ENCODE peak calls at places on chromosomes 11 and 22, in ten cellular contexts. J, G, V, C, B, K, Z, N, D and E are unnamed samples.

GRCh38 chr11:109223441-109223840 is 198.5 kb upstream of the C11orf87 start:
- DNase-seq in K (no peak), G (no peak), D (no peak), B (no peak), J (no peak), V (no peak), Z (no peak), N (no peak), C (no peak), E (no peak)

GRCh38 chr22:49010086-49010863 is 817.4 kb downstream of the BRD1 start:
- DNase-seq in D (no peak), V (no peak), N (no peak), B (no peak), C (no peak), J (peak; percentile 58), K (no peak), G (no peak), Z (peak; percentile 39), E (no peak)

GRCh38 chr11:113729456-113729855 is 23.3 kb upstream of the TMPRSS5 start:
- DNase-seq in N (no peak), K (no peak), B (no peak), J (no peak), C (no peak), Z (no peak), D (no peak), G (no peak), V (no peak), E (peak; percentile 40)

GRCh38 chr11:20056109-20057054 is 103.9 kb downstream of the DBX1 start:
- DNase-seq in D (no peak), Z (no peak), N (no peak), K (peak; percentile 71), J (no peak), C (no peak), B (peak; percentile 30), G (peak; percentile 37), V (peak; percentile 51), E (peak; percentile 92)

GRCh38 chr11:122202951-122203456 is 87.0 kb upstream of the BLID start:
- DNase-seq in N (peak; percentile 83), D (peak; percentile 63), C (peak; percentile 70), Z (peak; percentile 74), B (peak; percentile 70), J (peak; percentile 81), K (peak; percentile 72), V (peak; percentile 69), G (no peak), E (peak; percentile 83)

GRCh38 chr11:38226684-38227083 is 1628.6 kb upstream of the RAG2 start:
- DNase-seq in B (no peak), D (no peak), V (no peak), J (no peak), G (no peak), Z (no peak), N (no peak), C (no peak), K (peak; percentile 3), E (peak; percentile 30)

GRCh38 chr11:914747-915493 is 4.3 kb upstream of the CHID1 start:
- DNase-seq in J (peak; percentile 79), N (no peak), D (peak; percentile 69), B (peak; percentile 71), K (no peak), V (no peak), Z (peak; percentile 95), G (peak; percentile 9), C (peak; percentile 44), E (no peak)

GRCh38 chr22:20422271-20422958 is 15.2 kb downstream of the SCARF2 start:
- DNase-seq in B (no peak), D (no peak), C (no peak), Z (no peak), V (no peak), K (peak; percentile 66), G (no peak), N (peak; percentile 33), J (peak; percentile 29), E (no peak)

GRCh38 chr11:96267490-96268010 is 75.4 kb downstream of the MAML2 start:
- DNase-seq in J (no peak), C (no peak), Z (no peak), N (no peak), D (no peak), G (no peak), K (no peak), B (no peak), V (no peak), E (no peak)

GRCh38 chr22:35154937-35155387 is 89.0 kb downstream of the ISX start:
- DNase-seq in Z (peak; percentile 59), C (peak; percentile 47), N (peak; percentile 62), J (peak; percentile 68), V (peak; percentile 52), B (peak; percentile 35), G (no peak), D (peak; percentile 42), K (peak; percentile 36), E (peak; percentile 21)

GRCh38 chr11:70020336-70021214 is 57.5 kb upstream of the ANO1 start:
- DNase-seq in V (no peak), J (no peak), D (peak; percentile 68), N (peak; percentile 12), K (peak; percentile 66), G (no peak), Z (peak; percentile 15), C (no peak), B (no peak), E (no peak)

GRCh38 chr11:66857234-66857926 is 516 bp downstream of the LRFN4 start:
- DNase-seq in J (no peak), G (no peak), B (no peak), N (no peak), K (peak; percentile 16), C (no peak), V (no peak), Z (peak; percentile 55), D (peak; percentile 31), E (no peak)

GRCh38 chr22:37742374-37743092 is 45.7 kb downstream of the TRIOBP start:
- DNase-seq in V (no peak), C (no peak), Z (no peak), K (peak; percentile 90), G (no peak), B (peak; percentile 60), N (peak; percentile 88), J (no peak), D (peak; percentile 54), E (peak; percentile 76)

GRCh38 chr22:30373331-30374325 is 13.6 kb downstream of the RNF215 start:
- DNase-seq in D (no peak), J (peak; percentile 53), V (no peak), K (no peak), B (no peak), C (no peak), N (no peak), G (no peak), Z (no peak), E (no peak)

GRCh38 chr11:46472662-46472994 is 81.1 kb upstream of the CHRM4 start:
- DNase-seq in N (no peak), V (peak; percentile 36), K (no peak), D (peak; percentile 36), G (no peak), C (no peak), B (no peak), Z (no peak), J (no peak), E (no peak)

GRCh38 chr22:29302402-29302680 is 4.1 kb upstream of the GAS2L1 start:
- DNase-seq in K (no peak), Z (no peak), B (no peak), V (no peak), G (no peak), C (no peak), J (no peak), D (no peak), N (no peak), E (no peak)

DNA sequence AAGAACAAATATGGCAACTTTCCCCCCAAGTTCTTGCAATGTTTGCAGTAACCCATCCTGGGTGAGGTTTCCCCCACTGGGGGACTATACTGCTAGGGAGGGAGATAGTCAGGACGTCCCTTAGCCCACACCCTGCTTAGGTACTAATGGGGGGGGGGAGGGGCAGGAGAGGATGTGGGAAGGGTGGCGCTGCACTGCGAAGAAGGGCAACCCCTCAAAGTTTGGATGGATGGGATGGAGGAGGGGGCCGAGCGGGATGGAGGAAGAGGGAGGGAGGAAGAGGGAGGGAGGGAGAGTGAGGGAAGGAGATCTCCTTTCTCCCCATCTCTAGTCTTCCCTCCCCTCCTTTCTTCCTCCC is 100.6 kb upstream of the HSD17B12 start:
- DNase-seq in J (no peak), Z (no peak), C (no peak), B (no peak), N (no peak), V (no peak), G (no peak), K (no peak), D (no peak), E (no peak)
- H3K27me3 ChIP-seq in J (peaks cover 100% of the 10 kb centered on the region), Z (peaks cover 6% of the 10 kb centered on the region), C (peaks cover 8% of the 10 kb centered on the region), B (peaks cover 4% of the 10 kb centered on the region), N (peaks cover 81% of the 10 kb centered on the region), V (peaks cover 47% of the 10 kb centered on the region), G (peaks cover 20% of the 10 kb centered on the region), K (peaks cover 75% of the 10 kb centered on the region), D (peaks cover 100% of the 10 kb centered on the region), E (peaks cover 99% of the 10 kb centered on the region)

DNA sequence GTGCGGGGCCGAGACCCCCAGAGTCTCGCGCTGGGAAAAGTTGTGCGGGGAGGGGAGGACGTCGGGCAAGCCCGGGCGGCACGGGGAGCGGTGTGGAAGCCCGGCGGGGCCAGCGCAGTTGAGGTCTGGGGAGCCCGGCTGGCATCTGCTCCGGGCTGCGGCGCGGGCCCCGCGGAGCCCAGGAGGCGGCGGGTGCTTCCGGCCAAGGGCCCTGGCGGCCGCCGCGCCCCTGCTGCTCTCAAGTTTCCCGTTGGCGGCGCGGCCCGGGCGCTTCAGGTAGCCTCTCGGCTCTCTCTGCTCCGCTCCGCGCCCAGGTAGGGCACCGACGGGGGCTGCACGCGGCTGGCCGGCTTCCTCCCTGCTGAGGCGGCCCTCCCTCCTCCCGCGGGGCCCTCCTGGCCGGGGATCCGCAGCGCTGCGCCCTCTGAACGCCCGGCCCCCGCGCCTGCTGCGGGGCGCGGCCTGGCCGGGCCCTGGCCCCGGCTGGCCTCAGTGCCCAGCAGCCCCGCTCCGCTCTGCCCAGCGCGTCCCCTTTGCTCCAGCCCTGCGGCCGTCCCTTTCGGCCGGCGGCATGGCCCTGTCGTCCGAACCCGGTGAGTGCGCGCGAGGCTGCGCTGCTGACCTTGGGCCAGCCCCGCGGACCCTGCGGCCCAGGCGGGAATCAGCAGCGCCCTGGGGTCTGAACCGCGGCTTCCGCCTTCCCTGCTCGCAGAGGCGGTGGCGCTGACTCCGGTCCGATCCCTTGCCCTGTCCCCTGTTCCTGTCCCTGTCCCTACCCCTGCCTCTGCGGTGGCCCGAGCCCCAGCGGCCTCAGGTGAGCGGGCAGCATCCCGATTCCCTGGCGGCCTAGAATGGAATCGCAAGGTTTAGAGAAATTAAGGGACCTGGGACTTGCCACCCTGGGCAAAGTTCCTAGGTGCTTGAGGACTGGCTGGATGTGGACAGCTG is 4.3 kb upstream of the AMPD3 start:
- DNase-seq in Z (peak; percentile 68), D (peak; percentile 32), N (peak; percentile 41), V (peak; percentile 77), C (peak; percentile 71), B (peak; percentile 41), K (peak; percentile 24), J (peak; percentile 85), G (no peak), E (peak; percentile 55)
- TF ChIP-seq CTCF in Z (peak; percentile 54), D (no peak), N (peak; percentile 56), V (peak; percentile 59), C (no peak), B (no peak), K (peak; percentile 30), J (peak; percentile 54), G (peak; percentile 43), E (peak; percentile 66)

GRCh38 chr11:42200311-42200710 is 740.9 kb upstream of the LRRC4C start:
- DNase-seq in N (no peak), B (no peak), V (no peak), K (no peak), C (no peak), D (no peak), J (no peak), Z (no peak), G (no peak), E (no peak)
- H3K4me1 ChIP-seq in N (no peaks in the 10 kb centered on the region), B (no peaks in the 10 kb centered on the region), V (no peaks in the 10 kb centered on the region), K (no peaks in the 10 kb centered on the region), C (no peaks in the 10 kb centered on the region), D (no peaks in the 10 kb centered on the region), J (no peaks in the 10 kb centered on the region), Z (no peaks in the 10 kb centered on the region), G (no peaks in the 10 kb centered on the region), E (no peaks in the 10 kb centered on the region)

GRCh38 chr11:27696961-27697360 is 3.3 kb downstream of the BDNF start:
- DNase-seq in D (no peak), B (no peak), N (no peak), J (no peak), Z (no peak), G (no peak), C (no peak), K (peak; percentile 72), V (no peak), E (no peak)
- H3K27me3 ChIP-seq in D (peaks cover 34% of the 10 kb centered on the region), B (no peaks in the 10 kb centered on the region), N (peaks cover 60% of the 10 kb centered on the region), J (peaks cover 54% of the 10 kb centered on the region), Z (no peaks in the 10 kb centered on the region), G (no peaks in the 10 kb centered on the region), C (no peaks in the 10 kb centered on the region), K (peaks cover 3% of the 10 kb centered on the region), V (peaks cover 22% of the 10 kb centered on the region), E (peaks cover 70% of the 10 kb centered on the region)